ENCODE peak calls at places on chromosome 16, in seven cellular contexts. U, R, T, G, C, W and S are unnamed samples.

GRCh38 chr16:1150511-1150982 is 2.4 kb upstream of the CACNA1H start:
- DNase-seq in U (peak), R (no peak), T (no peak), G (peak), C (no peak), W (no peak), S (peak)

GRCh38 chr16:67249178-67249759 is 490 bp downstream of the SLC9A5 start:
- DNase-seq in U (no peak), R (peak), T (no peak), G (no peak), C (peak), W (no peak), S (no peak)

GRCh38 chr16:63921737-63922136 is 1200.1 kb downstream of the CDH11 start:
- DNase-seq in U (no peak), R (peak), T (no peak), G (no peak), C (no peak), W (no peak), S (no peak)

GRCh38 chr16:18932243-18932997 is 6.2 kb upstream of the SMG1 start:
- DNase-seq in U (no peak), R (peak), T (no peak), G (no peak), C (peak), W (no peak), S (no peak)

GRCh38 chr16:74695450-74696422 is 4.9 kb downstream of the MLKL start:
- DNase-seq in U (peak), R (peak), T (peak), G (peak), C (peak), W (peak), S (peak)

GRCh38 chr16:83245061-83245460 is 562.7 kb upstream of the HSBP1 start:
- DNase-seq in U (no peak), R (no peak), T (no peak), G (no peak), C (no peak), W (no peak), S (no peak)

GRCh38 chr16:13492046-13492445 is 427.9 kb upstream of the ERCC4 start:
- DNase-seq in U (no peak), R (no peak), T (no peak), G (no peak), C (no peak), W (no peak), S (no peak)

GRCh38 chr16:11542069-11542775 is 44.5 kb downstream of the LITAF start:
- DNase-seq in U (no peak), R (no peak), T (no peak), G (no peak), C (no peak), W (no peak), S (no peak)

GRCh38 chr16:74446866-74447265 is 25.6 kb upstream of the CLEC18B start:
- DNase-seq in U (no peak), R (no peak), T (no peak), G (no peak), C (no peak), W (no peak), S (no peak)

GRCh38 chr16:70402916-70403659 is 35.8 kb downstream of the ST3GAL2 start:
- DNase-seq in U (no peak), R (no peak), T (no peak), G (no peak), C (no peak), W (no peak), S (peak)

GRCh38 chr16:1444730-1445517 is 568 bp upstream of the CCDC154 start:
- DNase-seq in U (no peak), R (no peak), T (no peak), G (no peak), C (no peak), W (no peak), S (no peak)

GRCh38 chr16:89402962-89403361 is 87.4 kb downstream of the ANKRD11 start:
- DNase-seq in U (no peak), R (no peak), T (no peak), G (no peak), C (no peak), W (no peak), S (no peak)

GRCh38 chr16:67165121-67166034 is 833 bp downstream of the HSF4 start:
- DNase-seq in U (no peak), R (no peak), T (no peak), G (no peak), C (no peak), W (no peak), S (no peak)

GRCh38 chr16:87581867-87582220 is 20.5 kb upstream of the JPH3 start:
- DNase-seq in U (peak), R (no peak), T (no peak), G (no peak), C (peak), W (no peak), S (peak)

GRCh38 chr16:16871196-16871595 is 492.3 kb downstream of the NPIPA7 start:
- DNase-seq in U (peak), R (no peak), T (no peak), G (no peak), C (no peak), W (no peak), S (no peak)

GRCh38 chr16:89051521-89052166 is 42.0 kb upstream of the ACSF3 start:
- DNase-seq in U (no peak), R (no peak), T (no peak), G (no peak), C (no peak), W (no peak), S (no peak)

GRCh38 chr16:30867747-30868146 is 26.1 kb downstream of the BCL7C start:
- DNase-seq in U (no peak), R (no peak), T (no peak), G (no peak), C (no peak), W (no peak), S (peak)

GRCh38 chr16:83959621-83960434 is 6.8 kb downstream of the OSGIN1 start:
- DNase-seq in U (no peak), R (no peak), T (no peak), G (no peak), C (no peak), W (no peak), S (no peak)

GRCh38 chr16:84329849-84330684 is 35.4 kb downstream of the WFDC1 start:
- DNase-seq in U (no peak), R (no peak), T (no peak), G (no peak), C (no peak), W (no peak), S (no peak)

GRCh38 chr16:19499006-19499405 is 22.9 kb downstream of the GDE1 start:
- DNase-seq in U (no peak), R (no peak), T (no peak), G (no peak), C (no peak), W (no peak), S (no peak)

GRCh38 chr16:50534958-50535357 is 13.2 kb upstream of the NKD1 start:
- DNase-seq in U (no peak), R (no peak), T (no peak), G (no peak), C (no peak), W (no peak), S (no peak)

GRCh38 chr16:47506800-47507199 is 45.7 kb downstream of the PHKB start:
- DNase-seq in U (no peak), R (no peak), T (no peak), G (no peak), C (no peak), W (no peak), S (no peak)

GRCh38 chr16:5205394-5206040 is 107.9 kb upstream of the EEF2KMT start:
- DNase-seq in U (no peak), R (no peak), T (no peak), G (no peak), C (no peak), W (no peak), S (no peak)

GRCh38 chr16:54355251-54355650 is 68.7 kb upstream of the IRX3 start:
- DNase-seq in U (no peak), R (no peak), T (no peak), G (no peak), C (no peak), W (no peak), S (no peak)

GRCh38 chr16:11003141-11003540 is 58.8 kb downstream of the CLEC16A start:
- DNase-seq in U (no peak), R (no peak), T (no peak), G (no peak), C (no peak), W (no peak), S (no peak)

GRCh38 chr16:88804552-88805339 is 1.2 kb downstream of the CDT1 start:
- DNase-seq in U (peak), R (no peak), T (no peak), G (peak), C (no peak), W (no peak), S (no peak)

GRCh38 chr16:57306676-57307341 is 22.3 kb upstream of the PLLP start:
- DNase-seq in U (no peak), R (no peak), T (no peak), G (no peak), C (no peak), W (no peak), S (no peak)

GRCh38 chr16:68084504-68085258 is 489 bp upstream of the NFATC3 start:
- DNase-seq in U (peak), R (peak), T (peak), G (peak), C (peak), W (peak), S (peak)

GRCh38 chr16:53775821-53776431 is 72.0 kb downstream of the FTO start:
- DNase-seq in U (no peak), R (no peak), T (no peak), G (no peak), C (peak), W (no peak), S (peak)

GRCh38 chr16:27972500-27972899 is 91.0 kb downstream of the GSG1L start:
- DNase-seq in U (peak), R (peak), T (no peak), G (peak), C (no peak), W (no peak), S (peak)

GRCh38 chr16:88943131-88943664 is 33.8 kb downstream of the CBFA2T3 start:
- DNase-seq in U (no peak), R (no peak), T (no peak), G (no peak), C (no peak), W (no peak), S (no peak)

GRCh38 chr16:89534147-89534788 is 26.1 kb downstream of the SPG7 start:
- DNase-seq in U (no peak), R (no peak), T (peak), G (no peak), C (peak), W (no peak), S (no peak)

GRCh38 chr16:3444032-3444388 is 530 bp downstream of the NAA60 start:
- DNase-seq in U (peak), R (no peak), T (no peak), G (peak), C (no peak), W (no peak), S (peak)

GRCh38 chr16:29809031-29809747 is 2.8 kb upstream of the PRRT2 start:
- DNase-seq in U (no peak), R (no peak), T (no peak), G (peak), C (no peak), W (no peak), S (no peak)

GRCh38 chr16:50273888-50274770 is 7.8 kb downstream of the ADCY7 start:
- DNase-seq in U (peak), R (no peak), T (peak), G (peak), C (no peak), W (no peak), S (no peak)

GRCh38 chr16:88378836-88379693 is 3.7 kb upstream of the ZNF469 start:
- DNase-seq in U (no peak), R (no peak), T (no peak), G (no peak), C (no peak), W (no peak), S (no peak)

GRCh38 chr16:50479771-50480170 is 68.4 kb upstream of the NKD1 start:
- DNase-seq in U (no peak), R (no peak), T (no peak), G (no peak), C (no peak), W (no peak), S (no peak)